ENCODE peak calls at places on chromosomes 11 and 22, in nine cellular contexts. One of them, this sample, is unnamed.

GRCh38 chr11:13970986-13971385 is 8.5 kb downstream of the SPON1 start:
- DNase-seq in hepatocyte: peak
- DNase-seq in brain microvascular endothelial cell: no peak
- DNase-seq in esophagus squamous epithelium: no peak
- DNase-seq in progenitor cell of endocrine pancreas: no peak
- DNase-seq in neural progenitor cell: peak
- DNase-seq in LNCaP clone FGC: no peak
- DNase-seq in Peyer's patch: peak
- DNase-seq in AG10803: no peak
- DNase-seq in this sample: peak

GRCh38 chr11:11979487-11980117 is 28.8 kb downstream of the DKK3 start:
- DNase-seq in progenitor cell of endocrine pancreas: no peak
- DNase-seq in AG10803: peak
- DNase-seq in LNCaP clone FGC: no peak
- DNase-seq in brain microvascular endothelial cell: peak
- DNase-seq in neural progenitor cell: no peak
- DNase-seq in Peyer's patch: no peak
- DNase-seq in esophagus squamous epithelium: no peak
- DNase-seq in hepatocyte: peak
- DNase-seq in this sample: peak

GRCh38 chr22:27768027-27768640 is 33.4 kb downstream of the MN1 start:
- DNase-seq in progenitor cell of endocrine pancreas: no peak
- DNase-seq in AG10803: no peak
- DNase-seq in neural progenitor cell: no peak
- DNase-seq in hepatocyte: no peak
- DNase-seq in brain microvascular endothelial cell: no peak
- DNase-seq in Peyer's patch: no peak
- DNase-seq in LNCaP clone FGC: no peak
- DNase-seq in esophagus squamous epithelium: no peak
- DNase-seq in this sample: no peak

GRCh38 chr22:22702159-22702873 is 57.9 kb downstream of the GGTLC2 start:
- DNase-seq in Peyer's patch: peak
- DNase-seq in brain microvascular endothelial cell: no peak
- DNase-seq in neural progenitor cell: peak
- DNase-seq in AG10803: no peak
- DNase-seq in hepatocyte: peak
- DNase-seq in esophagus squamous epithelium: no peak
- DNase-seq in LNCaP clone FGC: no peak
- DNase-seq in progenitor cell of endocrine pancreas: peak
- DNase-seq in this sample: peak

GRCh38 chr11:132300283-132300682 is 929.9 kb downstream of the NTM start:
- DNase-seq in esophagus squamous epithelium: no peak
- DNase-seq in neural progenitor cell: peak
- DNase-seq in LNCaP clone FGC: no peak
- DNase-seq in Peyer's patch: no peak
- DNase-seq in AG10803: no peak
- DNase-seq in hepatocyte: peak
- DNase-seq in brain microvascular endothelial cell: peak
- DNase-seq in progenitor cell of endocrine pancreas: no peak
- DNase-seq in this sample: no peak

GRCh38 chr11:76769645-76770586 is 13.2 kb upstream of the TSKU start:
- DNase-seq in LNCaP clone FGC: no peak
- DNase-seq in progenitor cell of endocrine pancreas: no peak
- DNase-seq in brain microvascular endothelial cell: peak
- DNase-seq in Peyer's patch: peak
- DNase-seq in neural progenitor cell: no peak
- DNase-seq in esophagus squamous epithelium: no peak
- DNase-seq in hepatocyte: peak
- DNase-seq in AG10803: peak
- DNase-seq in this sample: peak

GRCh38 chr11:1521382-1522080 is 35.0 kb upstream of the MOB2 start:
- DNase-seq in progenitor cell of endocrine pancreas: no peak
- DNase-seq in AG10803: no peak
- DNase-seq in LNCaP clone FGC: no peak
- DNase-seq in brain microvascular endothelial cell: no peak
- DNase-seq in neural progenitor cell: no peak
- DNase-seq in Peyer's patch: peak
- DNase-seq in hepatocyte: no peak
- DNase-seq in esophagus squamous epithelium: no peak
- DNase-seq in this sample: no peak

GRCh38 chr11:3197878-3198528 is 20.6 kb downstream of the MRGPRG start:
- DNase-seq in neural progenitor cell: no peak
- DNase-seq in brain microvascular endothelial cell: no peak
- DNase-seq in progenitor cell of endocrine pancreas: no peak
- DNase-seq in esophagus squamous epithelium: no peak
- DNase-seq in AG10803: no peak
- DNase-seq in LNCaP clone FGC: no peak
- DNase-seq in Peyer's patch: no peak
- DNase-seq in hepatocyte: no peak
- DNase-seq in this sample: no peak

GRCh38 chr11:123219066-123219697 is 24.1 kb upstream of the CLMP start:
- DNase-seq in brain microvascular endothelial cell: no peak
- DNase-seq in AG10803: no peak
- DNase-seq in esophagus squamous epithelium: no peak
- DNase-seq in progenitor cell of endocrine pancreas: no peak
- DNase-seq in hepatocyte: peak
- DNase-seq in Peyer's patch: peak
- DNase-seq in neural progenitor cell: no peak
- DNase-seq in LNCaP clone FGC: no peak
- DNase-seq in this sample: no peak

GRCh38 chr11:111936045-111936400 is 1.1 kb upstream of the DIXDC1 start:
- DNase-seq in Peyer's patch: no peak
- DNase-seq in progenitor cell of endocrine pancreas: no peak
- DNase-seq in hepatocyte: no peak
- DNase-seq in AG10803: no peak
- DNase-seq in esophagus squamous epithelium: no peak
- DNase-seq in neural progenitor cell: no peak
- DNase-seq in LNCaP clone FGC: no peak
- DNase-seq in brain microvascular endothelial cell: no peak
- DNase-seq in this sample: no peak

GRCh38 chr11:111730871-111731591 is 35.2 kb downstream of the PPP2R1B start:
- DNase-seq in brain microvascular endothelial cell: peak
- DNase-seq in LNCaP clone FGC: peak
- DNase-seq in hepatocyte: peak
- DNase-seq in progenitor cell of endocrine pancreas: no peak
- DNase-seq in Peyer's patch: no peak
- DNase-seq in neural progenitor cell: no peak
- DNase-seq in AG10803: peak
- DNase-seq in esophagus squamous epithelium: no peak
- DNase-seq in this sample: no peak

DNA sequence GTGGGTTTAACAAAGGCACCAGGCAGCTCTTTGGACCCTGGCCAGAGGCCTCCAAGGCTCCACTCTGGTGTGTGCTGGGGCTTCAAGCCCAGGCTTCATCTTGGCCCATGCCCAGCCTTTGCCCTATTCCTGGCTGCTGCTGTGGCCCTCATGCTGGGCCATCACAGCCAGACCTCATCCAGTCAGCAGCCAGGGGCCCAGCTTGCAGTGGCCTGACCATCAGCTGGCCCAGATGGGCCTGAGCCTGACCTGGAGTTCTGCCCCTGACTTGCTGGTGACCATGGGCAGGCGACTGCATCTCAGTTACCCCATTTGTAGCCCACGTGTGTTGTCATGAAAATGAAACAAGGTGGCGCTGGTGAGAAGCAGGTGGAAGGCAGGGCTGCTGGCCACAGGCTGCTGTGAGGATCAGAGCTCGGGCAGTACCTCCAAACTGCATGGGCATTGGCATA is 76.1 kb downstream of the MED15 start:
- DNase-seq in neural progenitor cell: peak
- DNase-seq in esophagus squamous epithelium: no peak
- DNase-seq in AG10803: no peak
- DNase-seq in brain microvascular endothelial cell: no peak
- DNase-seq in LNCaP clone FGC: no peak
- DNase-seq in progenitor cell of endocrine pancreas: no peak
- DNase-seq in hepatocyte: no peak
- DNase-seq in Peyer's patch: no peak
- DNase-seq in this sample: no peak
- TF ChIP-seq CTCF in neural progenitor cell: peak
- TF ChIP-seq CTCF in esophagus squamous epithelium: no peak
- TF ChIP-seq CTCF in AG10803: no peak
- TF ChIP-seq CTCF in brain microvascular endothelial cell: peak
- TF ChIP-seq CTCF in LNCaP clone FGC: peak
- TF ChIP-seq CTCF in progenitor cell of endocrine pancreas: peak
- TF ChIP-seq CTCF in hepatocyte: no peak
- TF ChIP-seq CTCF in Peyer's patch: no peak
- TF ChIP-seq CTCF in this sample: no peak

GRCh38 chr22:45358127-45358526 is 48.4 kb downstream of the FAM118A start:
- DNase-seq in AG10803: peak
- DNase-seq in hepatocyte: no peak
- DNase-seq in brain microvascular endothelial cell: no peak
- DNase-seq in progenitor cell of endocrine pancreas: no peak
- DNase-seq in LNCaP clone FGC: no peak
- DNase-seq in Peyer's patch: no peak
- DNase-seq in esophagus squamous epithelium: no peak
- DNase-seq in neural progenitor cell: no peak
- DNase-seq in this sample: no peak

GRCh38 chr22:45353816-45354215 is 44.1 kb downstream of the FAM118A start:
- DNase-seq in hepatocyte: no peak
- DNase-seq in progenitor cell of endocrine pancreas: no peak
- DNase-seq in brain microvascular endothelial cell: no peak
- DNase-seq in neural progenitor cell: no peak
- DNase-seq in AG10803: no peak
- DNase-seq in LNCaP clone FGC: no peak
- DNase-seq in esophagus squamous epithelium: no peak
- DNase-seq in Peyer's patch: no peak
- DNase-seq in this sample: no peak

GRCh38 chr22:45357492-45357891 is 47.8 kb downstream of the FAM118A start:
- DNase-seq in hepatocyte: no peak
- DNase-seq in brain microvascular endothelial cell: no peak
- DNase-seq in progenitor cell of endocrine pancreas: no peak
- DNase-seq in LNCaP clone FGC: no peak
- DNase-seq in Peyer's patch: no peak
- DNase-seq in AG10803: no peak
- DNase-seq in esophagus squamous epithelium: no peak
- DNase-seq in neural progenitor cell: no peak
- DNase-seq in this sample: no peak

GRCh38 chr22:45359627-45360026 is 49.9 kb downstream of the FAM118A start:
- DNase-seq in hepatocyte: no peak
- DNase-seq in LNCaP clone FGC: no peak
- DNase-seq in brain microvascular endothelial cell: no peak
- DNase-seq in AG10803: no peak
- DNase-seq in progenitor cell of endocrine pancreas: no peak
- DNase-seq in Peyer's patch: no peak
- DNase-seq in esophagus squamous epithelium: no peak
- DNase-seq in neural progenitor cell: no peak
- DNase-seq in this sample: no peak
- TF ChIP-seq CTCF in hepatocyte: no peak
- TF ChIP-seq CTCF in LNCaP clone FGC: no peak
- TF ChIP-seq CTCF in brain microvascular endothelial cell: no peak
- TF ChIP-seq CTCF in AG10803: no peak
- TF ChIP-seq CTCF in progenitor cell of endocrine pancreas: no peak
- TF ChIP-seq CTCF in Peyer's patch: no peak
- TF ChIP-seq CTCF in esophagus squamous epithelium: no peak
- TF ChIP-seq CTCF in neural progenitor cell: no peak
- TF ChIP-seq CTCF in this sample: no peak

DNA sequence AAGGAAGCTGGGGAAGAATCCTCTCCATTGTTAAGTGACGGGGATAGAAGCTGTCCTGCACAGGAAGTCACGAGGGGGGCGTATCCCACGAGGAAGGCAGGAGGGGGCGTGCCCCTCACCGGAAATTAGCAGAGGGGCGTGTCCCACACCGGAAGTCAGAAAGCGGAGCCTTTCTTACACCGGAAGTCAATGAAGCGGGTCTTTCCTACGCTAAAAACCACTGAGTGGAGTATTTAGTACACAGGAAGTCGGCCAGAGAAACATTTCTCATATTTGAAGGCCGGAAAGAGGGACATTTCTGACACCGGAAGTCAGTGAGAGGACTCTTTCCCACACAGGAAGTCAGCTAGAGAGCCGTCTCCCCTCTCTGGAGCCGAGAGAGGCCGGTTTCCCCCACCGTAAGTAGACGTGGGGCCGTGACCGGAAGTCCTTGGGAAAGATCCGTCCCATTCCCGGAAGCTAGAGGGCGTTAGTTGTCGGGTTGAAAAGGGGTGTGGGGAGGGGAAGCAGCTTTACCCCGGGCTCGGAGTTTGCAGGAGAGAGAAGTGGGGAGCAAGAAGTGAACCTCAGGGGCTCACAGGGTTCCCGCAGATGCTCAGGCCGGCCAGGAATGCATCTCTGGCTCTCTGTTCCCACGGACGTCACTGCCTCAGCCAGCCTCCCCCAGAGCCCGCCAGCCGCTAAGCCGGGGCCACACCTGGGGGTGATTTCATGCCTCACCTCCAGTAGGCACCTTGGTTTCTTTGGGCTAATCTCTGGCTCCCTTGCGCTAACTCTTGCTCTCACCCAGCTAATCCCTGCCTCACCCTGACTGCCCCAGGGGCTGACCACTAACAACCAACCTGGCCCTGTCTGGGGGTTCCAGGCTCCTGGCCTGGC is 15.4 kb downstream of the MIAT start:
- DNase-seq in brain microvascular endothelial cell: peak
- DNase-seq in progenitor cell of endocrine pancreas: peak
- DNase-seq in hepatocyte: peak
- DNase-seq in AG10803: peak
- DNase-seq in LNCaP clone FGC: no peak
- DNase-seq in Peyer's patch: peak
- DNase-seq in esophagus squamous epithelium: peak
- DNase-seq in neural progenitor cell: peak
- DNase-seq in this sample: peak
- TF ChIP-seq CTCF in brain microvascular endothelial cell: peak
- TF ChIP-seq CTCF in progenitor cell of endocrine pancreas: peak
- TF ChIP-seq CTCF in hepatocyte: peak
- TF ChIP-seq CTCF in AG10803: peak
- TF ChIP-seq CTCF in LNCaP clone FGC: no peak
- TF ChIP-seq CTCF in Peyer's patch: peak
- TF ChIP-seq CTCF in esophagus squamous epithelium: peak
- TF ChIP-seq CTCF in neural progenitor cell: peak
- TF ChIP-seq CTCF in this sample: no peak

GRCh38 chr11:65095427-65095826 is 587 bp upstream of the VPS51 start:
- DNase-seq in neural progenitor cell: no peak
- DNase-seq in brain microvascular endothelial cell: no peak
- DNase-seq in Peyer's patch: peak
- DNase-seq in hepatocyte: no peak
- DNase-seq in AG10803: no peak
- DNase-seq in progenitor cell of endocrine pancreas: no peak
- DNase-seq in LNCaP clone FGC: no peak
- DNase-seq in esophagus squamous epithelium: no peak
- DNase-seq in this sample: no peak

GRCh38 chr11:65096926-65097325 is 912 bp downstream of the VPS51 start:
- DNase-seq in esophagus squamous epithelium: no peak
- DNase-seq in progenitor cell of endocrine pancreas: no peak
- DNase-seq in Peyer's patch: no peak
- DNase-seq in neural progenitor cell: no peak
- DNase-seq in LNCaP clone FGC: no peak
- DNase-seq in brain microvascular endothelial cell: no peak
- DNase-seq in hepatocyte: no peak
- DNase-seq in AG10803: no peak
- DNase-seq in this sample: no peak

GRCh38 chr11:65100674-65101350 is 4.8 kb downstream of the VPS51 start:
- DNase-seq in neural progenitor cell: no peak
- DNase-seq in Peyer's patch: no peak
- DNase-seq in esophagus squamous epithelium: no peak
- DNase-seq in AG10803: no peak
- DNase-seq in LNCaP clone FGC: peak
- DNase-seq in progenitor cell of endocrine pancreas: no peak
- DNase-seq in brain microvascular endothelial cell: no peak
- DNase-seq in hepatocyte: no peak
- DNase-seq in this sample: no peak

GRCh38 chr11:65090628-65091027 is 5.4 kb upstream of the VPS51 start:
- DNase-seq in neural progenitor cell: no peak
- DNase-seq in esophagus squamous epithelium: no peak
- DNase-seq in AG10803: no peak
- DNase-seq in Peyer's patch: no peak
- DNase-seq in progenitor cell of endocrine pancreas: no peak
- DNase-seq in LNCaP clone FGC: no peak
- DNase-seq in hepatocyte: no peak
- DNase-seq in brain microvascular endothelial cell: no peak
- DNase-seq in this sample: no peak

GRCh38 chr11:65095974-65096806 is at the start of gene VPS51:
- DNase-seq in LNCaP clone FGC: peak
- DNase-seq in AG10803: peak
- DNase-seq in neural progenitor cell: peak
- DNase-seq in brain microvascular endothelial cell: peak
- DNase-seq in progenitor cell of endocrine pancreas: peak
- DNase-seq in esophagus squamous epithelium: peak
- DNase-seq in Peyer's patch: peak
- DNase-seq in hepatocyte: peak
- DNase-seq in this sample: peak
- TF ChIP-seq CTCF in LNCaP clone FGC: no peak
- TF ChIP-seq CTCF in AG10803: no peak
- TF ChIP-seq CTCF in neural progenitor cell: no peak
- TF ChIP-seq CTCF in brain microvascular endothelial cell: no peak
- TF ChIP-seq CTCF in progenitor cell of endocrine pancreas: no peak
- TF ChIP-seq CTCF in esophagus squamous epithelium: peak
- TF ChIP-seq CTCF in Peyer's patch: peak
- TF ChIP-seq CTCF in hepatocyte: no peak
- TF ChIP-seq CTCF in this sample: no peak

This sample was measured in Calu3.